ENCODE peak calls at places on chromosomes 13 and 19, in six cellular contexts. F is NCI-H774; Z is A549; K is left lung; L is effector memory CD4-positive, alpha-beta T cell; G is activated CD4-positive, alpha-beta T cell treated with anti-CD3 and anti-CD28 coated beads, Interleukin-2, amount 50 U/mL, for 1 hour. O is an unnamed sample.

GRCh38 chr19:52444506-52444905 is 8.8 kb upstream of the ZNF578 start:
- DNase-seq in F (no peak), Z (no peak), K (no peak), L (no peak), G (no peak), O (no peak)

GRCh38 chr13:102569488-102569887 is 27.3 kb upstream of the TPP2 start:
- DNase-seq in F (no peak), Z (no peak), K (no peak), L (no peak), G (no peak), O (no peak)

GRCh38 chr13:102965802-102966201 is 100.4 kb downstream of the SLC10A2 start:
- DNase-seq in F (no peak), Z (no peak), K (no peak), L (no peak), G (no peak), O (no peak)

GRCh38 chr13:51041126-51041525 is 69.9 kb downstream of the C13orf42 start:
- DNase-seq in F (peak), Z (no peak), K (no peak), L (no peak), G (no peak), O (peak)

GRCh38 chr13:112690242-112690943 is 555 bp downstream of the ATP11A start:
- DNase-seq in F (peak), Z (no peak), K (peak), L (peak), G (peak), O (no peak)

GRCh38 chr19:7224205-7224833 is 69.9 kb downstream of the INSR start:
- DNase-seq in F (no peak), Z (no peak), K (no peak), L (no peak), G (no peak), O (peak)

GRCh38 chr13:44396963-44397580 is 23.4 kb downstream of the SERP2 start:
- DNase-seq in F (no peak), Z (no peak), K (no peak), L (no peak), G (no peak), O (no peak)

GRCh38 chr19:17555929-17556813 is 722 bp downstream of the COLGALT1 start:
- DNase-seq in F (no peak), Z (peak), K (peak), L (peak), G (no peak), O (peak)

GRCh38 chr13:34107814-34108213 is 289.9 kb downstream of the RFC3 start:
- DNase-seq in F (no peak), Z (no peak), K (no peak), L (no peak), G (no peak), O (no peak)

GRCh38 chr13:94312511-94313191 is 166.8 kb downstream of the DCT start:
- DNase-seq in F (no peak), Z (no peak), K (no peak), L (no peak), G (no peak), O (peak)

GRCh38 chr13:114151031-114151430 is 18.6 kb upstream of the RASA3 start:
- DNase-seq in F (no peak), Z (no peak), K (no peak), L (no peak), G (no peak), O (no peak)

GRCh38 chr13:107289540-107289939 is 721.6 kb upstream of the ARGLU1 start:
- DNase-seq in F (no peak), Z (no peak), K (no peak), L (no peak), G (no peak), O (no peak)

GRCh38 chr13:71607575-71607974 is 259.4 kb downstream of the DACH1 start:
- DNase-seq in F (no peak), Z (no peak), K (no peak), L (no peak), G (no peak), O (no peak)

GRCh38 chr19:11982526-11982925 is 17.7 kb downstream of the ZNF763 start:
- DNase-seq in F (no peak), Z (no peak), K (no peak), L (no peak), G (no peak), O (no peak)

GRCh38 chr19:48963371-48964204 is 1.5 kb upstream of the FTL start:
- DNase-seq in F (no peak), Z (peak), K (peak), L (peak), G (peak), O (no peak)

GRCh38 chr19:39428309-39429112 is 7.2 kb downstream of the RPS16 start:
- DNase-seq in F (no peak), Z (peak), K (peak), L (no peak), G (no peak), O (no peak)

GRCh38 chr19:14061751-14062557 is at the start of gene PALM3:
- DNase-seq in F (no peak), Z (no peak), K (peak), L (no peak), G (no peak), O (no peak)

GRCh38 chr19:43148233-43148632 is 38.1 kb downstream of the PSG5 start:
- DNase-seq in F (no peak), Z (no peak), K (no peak), L (no peak), G (no peak), O (no peak)

GRCh38 chr13:81493144-81493543 is 1152.2 kb upstream of the SPRY2 start:
- DNase-seq in F (no peak), Z (no peak), K (no peak), L (no peak), G (no peak), O (no peak)

GRCh38 chr19:44951179-44952159 is 3.7 kb upstream of the CLPTM1 start:
- DNase-seq in F (peak), Z (peak), K (no peak), L (peak), G (peak), O (peak)

GRCh38 chr19:46480409-46480808 is 9.0 kb upstream of the PNMA8A start:
- DNase-seq in F (no peak), Z (no peak), K (no peak), L (no peak), G (no peak), O (peak)

GRCh38 chr13:108031859-108032258 is 183.5 kb downstream of the LIG4 start:
- DNase-seq in F (no peak), Z (no peak), K (no peak), L (no peak), G (no peak), O (no peak)

GRCh38 chr19:48837081-48837524 is 812 bp upstream of the HSD17B14 start:
- DNase-seq in F (no peak), Z (peak), K (peak), L (peak), G (peak), O (peak)

GRCh38 chr19:19538077-19538764 is at the start of gene CILP2:
- DNase-seq in F (peak), Z (no peak), K (no peak), L (peak), G (peak), O (no peak)

GRCh38 chr19:872266-872951 is 12.9 kb downstream of the CFD start:
- DNase-seq in F (no peak), Z (peak), K (no peak), L (peak), G (peak), O (no peak)

GRCh38 chr19:32130241-32130753 is 215.1 kb upstream of the ZNF507 start:
- DNase-seq in F (no peak), Z (no peak), K (no peak), L (no peak), G (no peak), O (no peak)

GRCh38 chr13:59479629-59480028 is 684.1 kb downstream of the DIAPH3 start:
- DNase-seq in F (no peak), Z (no peak), K (no peak), L (no peak), G (no peak), O (no peak)

GRCh38 chr13:27024781-27025492 is 146.7 kb downstream of the USP12 start:
- DNase-seq in F (no peak), Z (no peak), K (no peak), L (no peak), G (no peak), O (no peak)

GRCh38 chr19:38394488-38394887 is 6.0 kb downstream of the SPRED3 start:
- DNase-seq in F (no peak), Z (no peak), K (no peak), L (peak), G (peak), O (no peak)

GRCh38 chr13:105510363-105510762 is 1025.1 kb downstream of the EFNB2 start:
- DNase-seq in F (no peak), Z (no peak), K (no peak), L (no peak), G (no peak), O (no peak)

GRCh38 chr19:15696654-15697194 is 23.8 kb downstream of the CYP4F12 start:
- DNase-seq in F (no peak), Z (no peak), K (no peak), L (no peak), G (no peak), O (no peak)

GRCh38 chr19:17777840-17778620 is 16.9 kb upstream of the B3GNT3 start:
- DNase-seq in F (peak), Z (peak), K (peak), L (no peak), G (peak), O (no peak)

GRCh38 chr19:18738961-18739690 is 52.0 kb downstream of the COMP start:
- DNase-seq in F (no peak), Z (no peak), K (no peak), L (no peak), G (no peak), O (no peak)

GRCh38 chr13:49954674-49955455 is 18.7 kb upstream of the SPRYD7 start:
- DNase-seq in F (no peak), Z (peak), K (no peak), L (no peak), G (no peak), O (no peak)

GRCh38 chr13:30869491-30869890 is 36.6 kb upstream of the MEDAG start:
- DNase-seq in F (no peak), Z (no peak), K (no peak), L (no peak), G (no peak), O (no peak)